ENCODE peak calls at places on chromosomes 6 and 20, in five cellular contexts. G, A, C, T and P are unnamed samples.

GRCh38 chr6:54234539-54234938 is 73.7 kb upstream of the TINAG start:
- DNase-seq in T (no peak), A (no peak), G (no peak), C (no peak), P (no peak)

GRCh38 chr6:167285077-167285770 is 5.9 kb upstream of the UNC93A start:
- DNase-seq in C (no peak), T (no peak), G (no peak), A (no peak), P (peak; percentile 30)

GRCh38 chr20:37411408-37412306 is 65.7 kb downstream of the SRC start:
- DNase-seq in C (no peak), T (no peak), G (peak; percentile 80), A (peak; percentile 11), P (no peak)

GRCh38 chr6:163827157-163827556 is 412.6 kb downstream of the QKI start:
- DNase-seq in C (no peak), A (no peak), T (no peak), G (no peak), P (no peak)

GRCh38 chr20:49924247-49924646 is 8.9 kb upstream of the SPATA2 start:
- DNase-seq in C (no peak), G (no peak), A (no peak), T (no peak), P (no peak)

GRCh38 chr6:139784222-139784769 is 409.8 kb upstream of the CITED2 start:
- DNase-seq in A (no peak), C (no peak), G (no peak), T (no peak), P (no peak)

GRCh38 chr6:52317841-52318581 is 33.5 kb upstream of the MCM3 start:
- DNase-seq in T (peak; percentile 68), A (peak; percentile 42), C (no peak), G (no peak), P (no peak)

GRCh38 chr20:5864873-5865582 is 85.3 kb downstream of the TRMT6 start:
- DNase-seq in C (no peak), T (no peak), G (no peak), A (peak; percentile 75), P (peak; percentile 7)

GRCh38 chr6:163460307-163460782 is 45.8 kb downstream of the QKI start:
- DNase-seq in G (no peak), C (no peak), T (no peak), A (peak; percentile 43), P (no peak)